ENCODE peak calls at places on chromosomes 16 and 17, in nine cellular contexts. F is IMR-90, P is transverse colon, Y is psoas muscle, Q is fibroblast of lung, H is body of pancreas, O is GM06990, M is PC-3, R is lower lobe of right lung. B is an unnamed sample.

GRCh38 chr16:84844049-84844350 is 24.2 kb downstream of the CRISPLD2 start:
- DNase-seq in F (no peak), P (peak; percentile 60), Y (peak; percentile 78), Q (no peak), H (no peak), O (no peak), M (no peak), R (no peak), B (no peak)

GRCh38 chr16:9954181-9954580 is 228.0 kb downstream of the GRIN2A start:
- DNase-seq in F (no peak), P (no peak), Y (no peak), Q (no peak), H (no peak), O (no peak), M (no peak), R (no peak), B (no peak)

GRCh38 chr16:72099377-72099818 is 5.8 kb downstream of the DHX38 start:
- DNase-seq in F (peak; percentile 49), P (peak; percentile 27), Y (peak; percentile 60), Q (peak; percentile 28), H (peak; percentile 37), O (no peak), M (peak; percentile 63), R (no peak), B (peak; percentile 68)

GRCh38 chr17:71409712-71410111 is 711.1 kb upstream of the SOX9 start:
- DNase-seq in F (peak; percentile 70), P (no peak), Y (no peak), Q (peak; percentile 92), H (no peak), O (no peak), M (peak; percentile 81), R (no peak), B (peak; percentile 20)

GRCh38 chr16:51759999-51760398 is 608.9 kb upstream of the SALL1 start:
- DNase-seq in F (no peak), P (no peak), Y (no peak), Q (no peak), H (no peak), O (no peak), M (no peak), R (no peak), B (no peak)

GRCh38 chr17:48310748-48311213 is 119.2 kb downstream of the SKAP1 start:
- DNase-seq in F (no peak), P (no peak), Y (no peak), Q (no peak), H (no peak), O (no peak), M (no peak), R (no peak), B (no peak)

GRCh38 chr17:46986401-46986800 is 7.3 kb upstream of the RPRML start:
- DNase-seq in F (no peak), P (no peak), Y (no peak), Q (no peak), H (no peak), O (no peak), M (no peak), R (no peak), B (no peak)

GRCh38 chr17:38748329-38749221 is at the start of gene PCGF2:
- DNase-seq in F (peak; percentile 89), P (peak; percentile 88), Y (peak; percentile 88), Q (peak; percentile 86), H (peak; percentile 87), O (no peak), M (peak; percentile 79), R (peak; percentile 95), B (peak; percentile 87)

GRCh38 chr17:35345445-35345925 is 27.9 kb downstream of the SLFN11 start:
- DNase-seq in F (no peak), P (no peak), Y (no peak), Q (no peak), H (no peak), O (no peak), M (no peak), R (no peak), B (no peak)

GRCh38 chr17:46917516-46917915 is 5.4 kb upstream of the GOSR2 start:
- DNase-seq in F (no peak), P (no peak), Y (no peak), Q (no peak), H (no peak), O (no peak), M (no peak), R (no peak), B (no peak)

GRCh38 chr16:72131036-72131435 is 37.4 kb downstream of the DHX38 start:
- DNase-seq in F (no peak), P (no peak), Y (no peak), Q (peak; percentile 73), H (no peak), O (no peak), M (no peak), R (no peak), B (no peak)

GRCh38 chr16:89037261-89038152 is 56.1 kb upstream of the ACSF3 start:
- DNase-seq in F (peak; percentile 20), P (no peak), Y (no peak), Q (peak; percentile 17), H (no peak), O (no peak), M (peak; percentile 10), R (peak; percentile 41), B (peak; percentile 9)

GRCh38 chr16:75116911-75117245 is 298 bp upstream of the LDHD start:
- DNase-seq in F (no peak), P (no peak), Y (no peak), Q (no peak), H (no peak), O (no peak), M (no peak), R (no peak), B (no peak)

DNA sequence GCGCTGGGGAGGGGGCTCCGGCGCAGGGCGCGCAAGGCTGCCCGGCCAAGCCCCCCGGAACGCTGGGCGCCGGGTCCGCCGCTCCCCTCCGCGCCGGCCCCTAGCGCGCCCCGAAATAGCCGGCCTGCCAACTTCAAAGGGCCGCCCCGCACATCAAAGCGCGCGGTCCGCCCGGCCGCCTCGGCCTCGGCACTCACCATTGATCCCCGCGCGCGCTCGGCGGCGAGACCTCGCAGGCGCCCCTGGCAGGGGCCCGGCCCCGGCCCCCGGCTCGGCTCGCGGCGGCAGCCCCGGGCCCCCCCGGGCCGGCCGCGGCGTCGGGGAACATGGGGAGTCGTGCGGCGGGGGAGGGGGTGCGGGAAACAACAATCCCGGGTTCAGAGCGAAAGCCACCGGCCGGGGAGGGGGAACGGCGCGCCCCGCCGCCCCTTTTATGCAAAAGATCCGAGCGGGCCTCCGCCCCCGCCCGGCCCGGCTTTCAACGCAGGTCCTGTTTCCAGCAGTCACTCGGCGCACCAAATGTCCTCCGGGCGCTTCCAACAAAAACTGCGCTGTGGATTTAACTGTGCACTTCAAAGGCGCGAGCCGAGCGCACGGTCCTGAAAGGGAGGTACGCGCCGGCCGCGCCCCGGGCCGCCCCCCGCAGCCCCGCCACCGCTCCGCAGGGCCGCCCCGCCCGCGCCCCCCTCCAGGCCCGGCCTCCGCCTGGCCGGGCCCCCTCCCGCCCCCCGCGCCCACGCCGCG is 648 bp downstream of the AXIN2 start:
- DNase-seq in F (peak; percentile 83), P (peak; percentile 88), Y (peak; percentile 94), Q (peak; percentile 88), H (peak; percentile 90), O (peak; percentile 78), M (peak; percentile 88), R (peak; percentile 91), B (peak; percentile 76)
- H3K4me3 ChIP-seq in F (peak overlapping the region; percentile 57), P (peak overlapping the region; percentile 92), Y (no peak overlapping the region), Q (peak overlapping the region; percentile 41), H (peak overlapping the region; percentile 88), O (peak overlapping the region; percentile 67), M (peak overlapping the region; percentile 82), R (no peak overlapping the region), B (peak overlapping the region; percentile 62)

DNA sequence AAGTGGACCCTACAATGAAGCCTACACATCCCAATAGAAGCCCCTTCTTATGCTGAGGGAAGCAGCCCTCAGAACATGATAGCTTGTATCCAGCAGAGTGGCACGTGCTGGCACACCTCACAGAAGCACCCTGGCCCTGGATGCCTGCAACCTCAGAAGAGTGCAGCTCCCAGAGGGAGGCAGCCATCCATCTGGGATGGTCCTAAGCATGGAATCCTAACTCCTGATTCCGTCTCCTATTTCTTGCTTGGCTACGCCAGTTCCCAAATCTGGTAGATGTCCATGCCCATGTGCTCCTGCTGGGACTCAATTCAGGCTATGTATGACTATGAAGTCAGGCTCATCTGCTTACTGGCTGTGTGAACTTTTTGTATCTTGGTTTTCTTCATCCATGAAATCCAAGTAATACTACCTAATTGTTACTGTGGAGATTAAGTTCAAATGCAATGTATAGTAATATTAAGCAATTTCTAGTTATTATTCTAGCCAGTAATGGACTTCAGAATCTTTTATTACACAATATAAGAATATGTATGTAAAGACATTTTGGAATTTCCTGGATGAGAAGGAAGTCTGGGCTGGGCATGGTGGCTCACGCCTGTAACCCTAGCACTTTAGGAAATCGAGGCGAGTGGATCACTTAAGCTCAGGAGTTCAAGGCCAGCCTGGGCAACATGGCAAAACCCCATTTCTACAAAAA is 32.4 kb downstream of the SIAH1 start:
- DNase-seq in F (no peak), P (no peak), Y (no peak), Q (no peak), H (no peak), O (no peak), M (no peak), R (no peak), B (no peak)
- H3K36me3 ChIP-seq in F (peaks cover 34% of the 10 kb centered on the region), P (no peaks in the 10 kb centered on the region), Y (peaks cover 72% of the 10 kb centered on the region), Q (peaks cover 14% of the 10 kb centered on the region), H (peaks cover 12% of the 10 kb centered on the region), O (peaks cover 11% of the 10 kb centered on the region), M (no peaks in the 10 kb centered on the region), R (peaks cover 74% of the 10 kb centered on the region), B (peaks cover 29% of the 10 kb centered on the region)

GRCh38 chr16:26957283-26957859 is 109.4 kb upstream of the C16orf82 start:
- DNase-seq in F (no peak), P (no peak), Y (no peak), Q (no peak), H (no peak), O (no peak), M (no peak), R (no peak), B (no peak)

GRCh38 chr16:26961459-26961858 is 105.3 kb upstream of the C16orf82 start:
- DNase-seq in F (no peak), P (no peak), Y (no peak), Q (no peak), H (no peak), O (no peak), M (no peak), R (no peak), B (no peak)

GRCh38 chr16:26959416-26960009 is 107.2 kb upstream of the C16orf82 start:
- DNase-seq in F (no peak), P (no peak), Y (no peak), Q (no peak), H (no peak), O (no peak), M (no peak), R (no peak), B (no peak)

DNA sequence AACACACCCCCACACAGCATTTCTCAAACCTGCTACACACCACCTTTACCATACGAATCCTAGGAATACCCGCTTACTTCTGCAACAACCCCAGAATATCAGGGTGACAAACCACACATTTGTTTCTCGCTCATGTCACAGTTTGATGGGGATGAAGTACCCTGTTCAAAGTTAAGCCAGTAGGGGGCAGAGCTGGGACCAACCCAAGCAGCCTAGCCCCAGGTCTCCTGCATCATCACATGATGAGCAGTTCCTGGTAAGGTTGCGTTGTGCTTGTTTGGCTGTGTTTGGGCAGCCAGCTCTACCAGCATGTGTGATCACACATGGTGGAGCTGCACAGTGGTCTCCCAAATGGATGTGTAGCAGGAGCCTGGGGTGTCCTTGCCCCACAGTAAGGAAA is 103.6 kb upstream of the C16orf82 start:
- DNase-seq in F (peak; percentile 36), P (peak; percentile 10), Y (no peak), Q (no peak), H (no peak), O (no peak), M (no peak), R (no peak), B (no peak)
- TF ChIP-seq CTCF in F (peak; percentile 43), P (no peak), Y (no peak), Q (peak; percentile 25), H (no peak), O (peak; percentile 43), M (no peak), R (no peak), B (peak; percentile 38)

GRCh38 chr17:8380049-8380448 is 2.9 kb downstream of the RPL26 start:
- DNase-seq in F (no peak), P (no peak), Y (no peak), Q (no peak), H (no peak), O (no peak), M (no peak), R (no peak), B (no peak)
- H3K4me3 ChIP-seq in F (no peak overlapping the region), P (no peak overlapping the region), Y (no peak overlapping the region), Q (no peak overlapping the region), H (no peak overlapping the region), O (peak overlapping the region; percentile 28), M (peak overlapping the region; percentile 96), R (no peak overlapping the region), B (no peak overlapping the region)

B was measured in brain microvascular endothelial cell.